ENCODE peak calls at places on chromosomes 5 and 9, in six cellular contexts. C, X, N, S, L and U are unnamed samples.

GRCh38 chr5:179326176-179326997 is 18.9 kb downstream of the ADAMTS2 start:
- DNase-seq in N (peak), C (no peak), L (peak), S (peak), X (no peak), U (peak)

GRCh38 chr9:114081441-114082016 is 3.4 kb upstream of the AMBP start:
- DNase-seq in N (no peak), S (peak), C (peak), L (no peak), X (no peak), U (peak)

GRCh38 chr9:126854734-126855133 is 5.7 kb upstream of the ZBTB34 start:
- DNase-seq in C (no peak), S (peak), L (no peak), X (no peak), N (no peak), U (no peak)

GRCh38 chr9:117622347-117622746 is 81.9 kb upstream of the TLR4 start:
- DNase-seq in L (no peak), C (no peak), X (no peak), S (no peak), N (no peak), U (no peak)

GRCh38 chr9:116765009-116765408 is 77.9 kb downstream of the TRIM32 start:
- DNase-seq in S (no peak), X (no peak), C (no peak), L (no peak), N (no peak), U (no peak)

GRCh38 chr5:146089287-146089686 is 16.1 kb downstream of the PLAC8L1 start:
- DNase-seq in N (no peak), S (no peak), L (no peak), X (no peak), C (no peak), U (no peak)

GRCh38 chr5:160959804-160960203 is 107.8 kb upstream of the ATP10B start:
- DNase-seq in L (no peak), C (no peak), N (no peak), S (peak), X (peak), U (no peak)

GRCh38 chr5:178116406-178116885 is 3.1 kb downstream of the N4BP3 start:
- DNase-seq in C (no peak), X (no peak), N (no peak), L (peak), S (no peak), U (no peak)

GRCh38 chr5:150079655-150080461 is 6.5 kb downstream of the CSF1R start:
- DNase-seq in C (no peak), N (no peak), X (peak), S (no peak), L (no peak), U (peak)

GRCh38 chr9:116628706-116629105 is 58.4 kb upstream of the TRIM32 start:
- DNase-seq in S (no peak), L (no peak), C (no peak), N (no peak), X (no peak), U (no peak)

GRCh38 chr9:64066736-64067368 is 1218.2 kb downstream of the FOXD4L5 start:
- DNase-seq in N (no peak), X (no peak), S (no peak), C (no peak), L (no peak), U (no peak)

GRCh38 chr5:157390179-157390923 is 69.7 kb upstream of the NIPAL4 start:
- DNase-seq in X (peak), C (peak), L (no peak), N (peak), S (peak), U (no peak)

GRCh38 chr9:128902351-128903078 is 18.3 kb upstream of the PHYHD1 start:
- DNase-seq in S (no peak), C (no peak), L (peak), X (no peak), N (peak), U (peak)

GRCh38 chr9:68869020-68869419 is 144.9 kb downstream of the PRKACG start:
- DNase-seq in L (no peak), C (no peak), S (no peak), X (no peak), N (no peak), U (no peak)

GRCh38 chr5:111584651-111585050 is 72.3 kb upstream of the STARD4 start:
- DNase-seq in C (no peak), N (no peak), L (no peak), X (no peak), S (no peak), U (no peak)

GRCh38 chr5:72243706-72244105 is 76.3 kb downstream of the MRPS27 start:
- DNase-seq in N (no peak), X (no peak), C (no peak), L (no peak), S (no peak), U (no peak)

GRCh38 chr9:108634669-108635462 is 220.9 kb downstream of the ACTL7B start:
- DNase-seq in C (no peak), S (no peak), N (no peak), L (no peak), X (no peak), U (peak)

GRCh38 chr9:108637340-108637739 is 218.4 kb downstream of the ACTL7B start:
- DNase-seq in C (no peak), N (no peak), L (no peak), X (no peak), S (no peak), U (no peak)

GRCh38 chr9:108639736-108640135 is 216.1 kb downstream of the ACTL7B start:
- DNase-seq in N (no peak), L (no peak), S (no peak), C (no peak), X (no peak), U (no peak)

GRCh38 chr9:108634164-108634563 is 221.6 kb downstream of the ACTL7B start:
- DNase-seq in C (no peak), X (no peak), N (no peak), L (no peak), S (no peak), U (peak)

GRCh38 chr9:108636023-108636422 is 219.8 kb downstream of the ACTL7B start:
- DNase-seq in L (no peak), S (no peak), C (no peak), N (no peak), X (no peak), U (no peak)
- TF ChIP-seq CTCF in L (no peak), S (no peak), C (no peak), N (no peak), X (no peak), U (no peak)

DNA sequence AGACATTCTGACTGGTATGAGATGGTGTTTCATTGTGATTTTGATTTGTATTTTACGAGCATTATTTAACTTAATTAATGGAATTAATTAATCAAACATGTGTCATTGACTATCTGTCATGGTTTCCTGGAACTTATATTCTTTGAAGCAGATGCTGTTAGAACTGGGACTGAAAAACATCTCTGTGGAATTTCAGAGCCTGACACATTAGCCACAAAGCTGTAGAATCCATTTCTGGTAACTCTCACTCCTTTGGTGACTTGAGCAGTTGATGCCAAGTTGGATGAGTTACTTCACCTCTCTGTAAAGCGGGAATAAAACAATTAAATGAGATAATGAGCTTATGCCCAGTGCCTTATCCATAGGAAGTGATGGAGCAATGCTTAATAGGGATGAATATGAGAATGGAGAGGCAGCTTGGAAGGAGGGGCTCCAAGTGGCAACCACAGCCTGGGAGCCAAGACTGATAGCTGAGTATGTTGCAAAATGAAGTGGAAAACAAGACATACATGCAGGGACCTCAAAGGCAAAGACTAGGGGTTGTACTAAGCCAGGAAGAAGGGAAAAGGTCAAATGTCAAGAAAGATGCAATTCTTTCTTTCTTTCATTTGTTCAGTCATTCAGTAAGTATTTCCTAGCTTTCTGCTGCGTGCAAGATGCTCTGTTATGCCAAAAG is 23.1 kb upstream of the ADRA1B start:
- DNase-seq in X (no peak), N (no peak), S (no peak), C (no peak), L (no peak), U (no peak)
- TF ChIP-seq POLR2A in X (no peak), N (no peak), S (no peak), C (no peak), L (no peak), U (no peak)

GRCh38 chr9:97502984-97503861 is 1.8 kb downstream of the TMOD1 start:
- DNase-seq in C (no peak), N (no peak), S (no peak), L (no peak), X (no peak), U (no peak)

GRCh38 chr9:97501177-97501971 is at the start of gene TMOD1:
- DNase-seq in C (peak), L (peak), N (peak), S (peak), X (peak), U (no peak)

GRCh38 chr9:97501972-97502221 is 431 bp downstream of the TMOD1 start:
- DNase-seq in S (no peak), L (no peak), C (no peak), N (no peak), X (no peak), U (no peak)

GRCh38 chr9:97503862-97504210 is 2.4 kb downstream of the TMOD1 start:
- DNase-seq in S (no peak), C (no peak), X (no peak), L (no peak), N (no peak), U (no peak)

GRCh38 chr9:97502222-97502983 is 937 bp downstream of the TMOD1 start:
- DNase-seq in S (peak), L (peak), C (no peak), N (peak), X (no peak), U (no peak)
- H3K4me3 ChIP-seq in S (peak), L (peak), C (peak), N (peak), X (peak), U (peak)

GRCh38 chr5:23234153-23234729 is 273.2 kb upstream of the PRDM9 start:
- DNase-seq in S (no peak), L (no peak), N (no peak), C (no peak), X (no peak), U (no peak)
- TF ChIP-seq CTCF in S (no peak), L (no peak), N (no peak), C (no peak), X (no peak), U (no peak)

DNA sequence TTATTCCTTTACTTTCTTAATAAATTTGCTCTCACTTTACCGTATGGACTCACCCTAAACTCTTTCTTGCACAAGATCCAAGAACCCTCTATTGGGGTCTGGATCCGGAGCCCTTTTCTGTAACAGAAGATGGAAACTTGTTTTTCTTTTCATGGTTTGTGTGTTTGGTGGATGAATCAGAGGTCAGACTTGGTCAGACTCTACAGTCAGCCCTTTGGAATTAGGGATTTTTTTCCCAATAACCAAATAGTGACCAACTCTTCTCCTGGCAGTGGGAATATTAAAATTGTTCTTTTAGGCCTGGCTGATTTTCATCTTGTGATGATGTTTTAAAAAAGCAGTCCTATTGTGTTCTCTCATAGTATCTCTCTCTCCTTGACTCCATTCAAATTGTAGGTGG is 253.1 kb upstream of the ACTBL2 start:
- DNase-seq in C (peak), L (no peak), S (no peak), X (no peak), N (no peak), U (no peak)
- TF ChIP-seq POLR2A in C (no peak), L (no peak), S (no peak), X (no peak), N (no peak), U (no peak)

DNA sequence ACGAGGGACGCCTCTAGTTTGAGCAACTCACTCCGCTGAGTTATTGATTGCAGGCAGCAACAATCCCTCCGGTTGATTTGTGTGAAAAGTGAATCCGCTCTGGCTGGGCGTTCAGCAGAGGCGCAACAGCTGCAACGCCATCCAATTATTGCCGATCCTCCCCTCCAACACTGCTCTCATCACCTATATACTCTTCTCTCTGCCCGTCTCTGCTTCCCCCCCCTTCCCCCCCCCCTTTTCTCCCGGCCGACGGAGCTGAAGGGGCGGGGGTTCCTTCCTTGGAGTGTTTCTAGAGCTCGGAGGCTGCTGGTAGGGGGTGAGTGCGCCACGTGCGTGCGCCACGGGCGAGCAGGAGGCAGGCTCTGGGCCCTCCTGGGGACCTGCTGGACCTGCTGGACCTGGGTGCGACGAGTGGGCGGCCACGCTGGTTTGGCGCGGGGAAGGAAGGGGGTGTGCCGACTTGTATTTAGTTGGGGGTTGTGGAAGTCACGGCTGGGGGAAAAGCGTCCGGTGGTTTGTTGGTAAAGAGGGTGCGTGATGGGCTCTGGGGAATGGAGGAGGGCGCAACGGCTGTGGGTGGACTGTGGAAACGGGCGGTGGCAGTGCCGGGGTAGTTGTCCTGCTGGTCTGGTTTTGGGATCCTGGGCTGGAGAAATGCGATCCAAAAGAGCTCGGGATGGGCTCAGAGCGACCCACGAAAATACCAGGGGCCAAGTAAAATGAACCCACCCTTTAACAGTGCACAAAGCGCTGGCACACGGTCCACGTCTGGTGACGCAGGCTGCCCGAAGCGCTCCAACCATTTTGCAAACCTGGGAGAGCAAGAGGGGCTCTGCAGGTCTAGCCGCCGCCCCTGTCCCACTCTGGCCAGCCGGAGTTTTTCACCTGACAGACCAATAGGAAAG is 6.4 kb upstream of the MEF2C start:
- DNase-seq in L (peak), X (peak), S (peak), N (peak), C (no peak), U (peak)
- H3K4me3 ChIP-seq in L (peak), X (peak), S (peak), N (peak), C (no peak), U (peak)

DNA sequence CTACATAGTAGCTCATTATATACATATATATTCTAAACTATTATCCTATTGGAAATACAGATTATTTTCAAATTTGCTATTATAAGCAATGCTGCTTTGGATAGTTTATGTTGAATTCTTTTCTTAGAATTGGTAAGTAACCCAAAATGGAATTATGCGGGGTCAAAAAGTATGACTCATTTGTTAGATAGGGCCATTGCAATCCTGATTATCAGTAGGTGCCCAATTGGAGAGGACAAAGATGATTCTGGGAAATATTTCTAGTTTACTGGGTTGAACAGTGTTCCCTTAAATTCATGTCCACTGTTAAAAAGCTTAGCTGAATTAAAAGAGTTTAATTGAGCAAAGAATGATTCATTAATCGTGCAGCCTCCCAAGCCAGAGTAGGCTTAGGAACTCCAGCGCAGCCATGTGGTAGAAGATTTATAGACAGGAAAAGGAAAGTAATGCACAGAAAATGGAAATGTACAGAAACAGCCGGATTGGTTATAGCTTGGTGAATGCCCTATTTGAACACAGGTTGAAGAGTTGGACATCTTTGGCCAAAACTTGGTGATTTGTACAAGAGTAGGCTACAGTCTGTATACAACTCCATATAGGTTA is 81.8 kb downstream of the GDNF start:
- DNase-seq in S (no peak), N (no peak), L (no peak), X (no peak), C (no peak), U (no peak)
- TF ChIP-seq CTCF in S (no peak), N (no peak), L (no peak), X (no peak), C (no peak), U (no peak)

DNA sequence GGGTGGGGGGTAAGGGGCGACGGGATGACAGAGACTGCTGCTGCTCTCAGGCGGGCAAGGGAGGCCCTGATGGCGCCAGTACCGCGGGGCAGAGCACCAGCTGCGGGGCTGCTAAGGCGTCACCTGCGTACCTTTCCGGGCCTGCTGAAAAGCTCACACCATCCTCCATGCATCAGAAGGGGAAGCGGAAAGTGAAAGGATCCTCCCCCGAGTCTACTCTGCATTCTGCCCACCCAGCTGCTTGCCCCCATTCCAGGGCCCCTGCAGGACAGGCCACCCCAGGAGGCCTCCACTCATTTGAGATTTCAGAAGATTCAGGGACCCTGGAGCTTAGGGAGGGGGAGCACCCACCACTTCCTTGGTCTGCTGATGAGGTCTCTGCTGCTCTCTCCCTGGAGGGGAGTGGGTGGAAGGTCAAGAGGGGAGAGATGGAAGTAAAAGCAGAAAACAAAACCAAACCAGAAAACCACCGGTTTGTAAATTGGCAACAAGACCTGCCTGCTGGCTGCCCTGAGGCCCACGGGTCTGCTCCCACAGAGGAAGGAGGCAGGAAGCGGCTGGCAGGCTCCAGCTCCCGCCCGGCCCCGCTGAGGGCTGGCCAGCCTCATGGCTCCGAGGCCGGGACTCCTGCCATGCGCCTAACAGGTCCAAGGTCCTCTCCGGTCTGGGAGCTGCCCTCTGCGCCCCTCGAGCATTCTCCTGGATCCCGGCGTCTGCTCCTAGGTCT is 33.6 kb downstream of the PRRT1B start:
- DNase-seq in L (no peak), X (no peak), N (no peak), S (no peak), C (no peak), U (no peak)
- TF ChIP-seq POLR2A in L (no peak), X (no peak), N (no peak), S (no peak), C (no peak), U (no peak)

GRCh38 chr5:119343042-119343441 is 12.8 kb upstream of the TNFAIP8 start:
- DNase-seq in S (no peak), C (no peak), L (no peak), X (no peak), N (no peak), U (no peak)

GRCh38 chr5:119342414-119342813 is 13.4 kb upstream of the TNFAIP8 start:
- DNase-seq in N (no peak), X (no peak), S (no peak), L (no peak), C (no peak), U (no peak)

GRCh38 chr5:119343766-119344165 is 12.1 kb upstream of the TNFAIP8 start:
- DNase-seq in N (no peak), L (no peak), S (no peak), X (no peak), C (no peak), U (no peak)

GRCh38 chr5:119345861-119346260 is 10.0 kb upstream of the TNFAIP8 start:
- DNase-seq in C (no peak), S (no peak), L (no peak), X (no peak), N (no peak), U (no peak)

DNA sequence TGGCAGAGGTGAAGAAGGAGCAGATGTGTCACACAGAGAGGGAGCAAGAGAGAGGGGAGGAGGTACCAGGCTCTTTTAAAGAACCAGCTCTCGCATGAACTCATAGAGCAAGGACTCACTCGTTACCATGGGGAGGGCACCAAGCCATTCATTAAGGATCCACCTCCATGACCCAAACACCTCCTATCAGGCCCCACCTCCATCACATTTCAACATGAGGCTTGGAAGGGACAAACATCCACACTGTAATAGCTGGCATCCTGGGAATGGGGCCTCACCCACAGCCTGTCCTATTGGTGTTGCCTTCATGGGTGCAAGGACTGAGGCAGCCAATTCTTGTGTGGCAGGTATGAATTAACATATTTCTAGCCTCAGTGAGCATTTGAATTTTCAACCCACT is 11.6 kb upstream of the TNFAIP8 start:
- DNase-seq in S (no peak), C (no peak), L (no peak), X (no peak), N (no peak), U (no peak)
- H3K4me3 ChIP-seq in S (no peak), C (no peak), L (no peak), X (no peak), N (no peak), U (no peak)